ENCODE peak calls at places on chromosomes 7 and 10, in five cellular contexts. L, H, G, E and V are unnamed samples.

GRCh38 chr7:102024769-102025391 is 207.5 kb downstream of the CUX1 start:
- DNase-seq in L (no peak), H (no peak), G (no peak), E (no peak), V (no peak)

GRCh38 chr7:24821045-24821853 is 64.0 kb upstream of the GSDME start:
- DNase-seq in L (peak), H (no peak), G (peak), E (peak), V (peak)

GRCh38 chr7:138239244-138239643 is 163.0 kb downstream of the AKR1D1 start:
- DNase-seq in L (no peak), H (no peak), G (no peak), E (no peak), V (no peak)

GRCh38 chr10:11831520-11831951 is 8.4 kb downstream of the PROSER2 start:
- DNase-seq in L (no peak), H (no peak), G (no peak), E (no peak), V (no peak)

GRCh38 chr7:36440880-36441279 is 51.2 kb downstream of the ANLN start:
- DNase-seq in L (peak), H (no peak), G (peak), E (no peak), V (no peak)

GRCh38 chr7:100590077-100590737 is 4.1 kb downstream of the FBXO24 start:
- DNase-seq in L (no peak), H (no peak), G (no peak), E (no peak), V (no peak)

GRCh38 chr10:132455441-132455971 is 58.5 kb downstream of the PWWP2B start:
- DNase-seq in L (no peak), H (peak), G (no peak), E (no peak), V (no peak)

GRCh38 chr7:14207154-14207553 is 217.7 kb upstream of the ETV1 start:
- DNase-seq in L (no peak), H (no peak), G (no peak), E (no peak), V (no peak)

GRCh38 chr7:43764807-43765491 is 6.5 kb downstream of the BLVRA start:
- DNase-seq in L (no peak), H (no peak), G (no peak), E (no peak), V (no peak)

GRCh38 chr7:41448104-41448503 is 254.8 kb downstream of the INHBA start:
- DNase-seq in L (no peak), H (no peak), G (no peak), E (no peak), V (no peak)

GRCh38 chr7:24197852-24198251 is 86.1 kb upstream of the NPY start:
- DNase-seq in L (no peak), H (no peak), G (no peak), E (no peak), V (no peak)

GRCh38 chr7:155356323-155357105 is 58.8 kb downstream of the INSIG1 start:
- DNase-seq in L (peak), H (no peak), G (peak), E (no peak), V (no peak)

GRCh38 chr7:108611268-108611667 is 41.6 kb downstream of the DNAJB9 start:
- DNase-seq in L (no peak), H (no peak), G (no peak), E (no peak), V (no peak)

GRCh38 chr7:66281678-66282593 is 76.8 kb downstream of the TPST1 start:
- DNase-seq in L (peak), H (no peak), G (peak), E (no peak), V (no peak)

GRCh38 chr10:113199459-113199858 is 249.4 kb downstream of the TCF7L2 start:
- DNase-seq in L (no peak), H (no peak), G (no peak), E (no peak), V (no peak)

GRCh38 chr10:47406870-47407648 is 23.0 kb upstream of the ZNF488 start:
- DNase-seq in L (peak), H (no peak), G (peak), E (no peak), V (peak)

GRCh38 chr10:105785721-105786120 is 1144.6 kb downstream of the SORCS3 start:
- DNase-seq in L (no peak), H (no peak), G (no peak), E (no peak), V (no peak)

GRCh38 chr7:29035044-29035740 is 77.1 kb upstream of the TRIL start:
- DNase-seq in L (peak), H (no peak), G (peak), E (no peak), V (no peak)

GRCh38 chr7:31782411-31782991 is 95.5 kb downstream of the PPP1R17 start:
- DNase-seq in L (peak), H (no peak), G (peak), E (peak), V (no peak)

GRCh38 chr7:132577206-132578049 is 1.2 kb upstream of the PLXNA4 start:
- DNase-seq in L (peak), H (peak), G (peak), E (no peak), V (no peak)

GRCh38 chr7:77867208-77867915 is 68.8 kb downstream of the PHTF2 start:
- DNase-seq in L (peak), H (no peak), G (no peak), E (no peak), V (no peak)

GRCh38 chr10:35640474-35640873 is 1.6 kb downstream of the FZD8 start:
- DNase-seq in L (peak), H (peak), G (peak), E (peak), V (no peak)

GRCh38 chr10:111872591-111872990 is 311.0 kb downstream of the GPAM start:
- DNase-seq in L (no peak), H (no peak), G (no peak), E (no peak), V (no peak)

GRCh38 chr7:101924171-101924570 is 106.7 kb downstream of the CUX1 start:
- DNase-seq in L (peak), H (peak), G (no peak), E (no peak), V (no peak)

GRCh38 chr7:133672866-133673265 is 420.0 kb downstream of the EXOC4 start:
- DNase-seq in L (no peak), H (no peak), G (no peak), E (no peak), V (no peak)

GRCh38 chr10:85790155-85790789 is 576.3 kb downstream of the GRID1 start:
- DNase-seq in L (no peak), H (no peak), G (no peak), E (no peak), V (no peak)

GRCh38 chr7:136523581-136523980 is 344.9 kb upstream of the CHRM2 start:
- DNase-seq in L (no peak), H (no peak), G (no peak), E (no peak), V (no peak)

GRCh38 chr10:124665558-124665957 is 78.6 kb downstream of the FAM53B start:
- DNase-seq in L (no peak), H (no peak), G (no peak), E (no peak), V (no peak)

GRCh38 chr7:120869700-120870099 is 11.8 kb upstream of the TSPAN12 start:
- DNase-seq in L (no peak), H (no peak), G (no peak), E (no peak), V (no peak)

GRCh38 chr10:13528875-13529713 is at the start of gene BEND7:
- DNase-seq in L (peak), H (peak), G (peak), E (no peak), V (no peak)

GRCh38 chr7:71793251-71793650 is 618.9 kb downstream of the CALN1 start:
- DNase-seq in L (no peak), H (no peak), G (no peak), E (no peak), V (no peak)

GRCh38 chr7:71795373-71795772 is 616.8 kb downstream of the CALN1 start:
- DNase-seq in L (no peak), H (no peak), G (no peak), E (no peak), V (no peak)
- H3K27ac ChIP-seq in L (no peak), H (no peak), G (no peak), E (no peak), V (no peak)

GRCh38 chr10:95644935-95645334 is 11.6 kb downstream of the ALDH18A1 start:
- DNase-seq in L (no peak), H (no peak), G (no peak), E (no peak), V (no peak)
- H3K4me3 ChIP-seq in L (no peak), H (no peak), G (no peak), E (no peak), V (no peak)

GRCh38 chr10:79552143-79552542 is 8.1 kb downstream of the SFTPA2 start:
- DNase-seq in L (no peak), H (no peak), G (no peak), E (no peak), V (no peak)

GRCh38 chr10:79559726-79560125 is 481 bp downstream of the SFTPA2 start:
- DNase-seq in L (no peak), H (no peak), G (no peak), E (no peak), V (no peak)

GRCh38 chr10:79560160-79560709 is at the start of gene SFTPA2:
- DNase-seq in L (no peak), H (no peak), G (no peak), E (no peak), V (no peak)

GRCh38 chr10:79555910-79556309 is 4.3 kb downstream of the SFTPA2 start:
- DNase-seq in L (no peak), H (no peak), G (no peak), E (no peak), V (no peak)

GRCh38 chr10:79555354-79555753 is 4.9 kb downstream of the SFTPA2 start:
- DNase-seq in L (no peak), H (no peak), G (no peak), E (no peak), V (no peak)
- H3K27ac ChIP-seq in L (no peak), H (no peak), G (no peak), E (no peak), V (no peak)

DNA sequence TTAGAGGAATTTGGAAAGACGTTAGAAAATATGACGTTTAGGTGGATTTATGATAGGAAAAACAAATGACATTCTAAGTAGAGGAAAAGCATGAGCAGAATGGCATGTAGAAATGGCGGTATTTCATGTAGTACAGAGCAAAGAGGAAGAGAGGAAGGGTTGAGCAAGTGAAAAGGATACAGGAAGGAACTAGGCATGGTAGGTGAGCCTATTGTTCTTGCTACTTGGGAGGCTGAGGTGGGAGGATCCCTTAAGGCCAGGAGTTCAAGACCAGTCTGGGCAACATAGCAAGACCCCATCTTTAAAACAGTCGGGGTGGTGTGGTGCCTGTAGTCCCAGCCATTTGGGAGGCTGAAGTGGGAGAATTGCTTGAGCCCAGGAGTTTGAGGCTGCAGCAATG is 1.2 kb downstream of the GTPBP10 start:
- DNase-seq in L (no peak), H (no peak), G (no peak), E (peak), V (no peak)
- H3K4me3 ChIP-seq in L (peak), H (no peak), G (peak), E (peak), V (peak)

GRCh38 chr7:2518737-2519118 is 846 bp upstream of the LFNG start:
- DNase-seq in L (no peak), H (no peak), G (no peak), E (no peak), V (no peak)

GRCh38 chr7:2519119-2519930 is at the start of gene LFNG:
- DNase-seq in L (peak), H (peak), G (peak), E (peak), V (peak)

GRCh38 chr7:2517678-2518077 is 1.9 kb upstream of the LFNG start:
- DNase-seq in L (no peak), H (no peak), G (peak), E (no peak), V (no peak)

GRCh38 chr7:2517004-2517403 is 2.6 kb upstream of the LFNG start:
- DNase-seq in L (no peak), H (no peak), G (peak), E (no peak), V (no peak)

GRCh38 chr7:2518101-2518500 is 1.5 kb upstream of the LFNG start:
- DNase-seq in L (no peak), H (no peak), G (no peak), E (no peak), V (peak)
- H3K27ac ChIP-seq in L (no peak), H (no peak), G (peak), E (no peak), V (no peak)

DNA sequence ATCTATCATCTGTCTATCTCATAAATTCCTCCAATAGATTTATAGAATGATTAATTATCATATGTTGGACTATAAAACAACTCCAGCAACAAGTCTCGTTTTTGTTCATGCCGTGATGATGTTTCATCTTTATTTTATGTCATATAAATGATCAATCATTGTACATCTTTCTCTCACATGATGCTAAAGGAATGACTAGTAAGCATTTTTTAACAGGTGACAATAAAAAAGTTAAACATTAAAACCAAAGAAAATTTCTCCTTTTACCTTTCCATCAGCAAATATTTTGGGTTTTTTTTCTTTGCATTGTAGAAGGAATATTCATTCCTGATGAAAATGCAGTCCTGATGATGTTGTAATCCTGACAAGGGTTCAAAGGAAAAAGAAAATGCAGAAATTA is 41.4 kb downstream of the AKR1C3 start:
- DNase-seq in L (no peak), H (no peak), G (no peak), E (no peak), V (no peak)
- H3K4me3 ChIP-seq in L (no peak), H (no peak), G (no peak), E (no peak), V (no peak)

DNA sequence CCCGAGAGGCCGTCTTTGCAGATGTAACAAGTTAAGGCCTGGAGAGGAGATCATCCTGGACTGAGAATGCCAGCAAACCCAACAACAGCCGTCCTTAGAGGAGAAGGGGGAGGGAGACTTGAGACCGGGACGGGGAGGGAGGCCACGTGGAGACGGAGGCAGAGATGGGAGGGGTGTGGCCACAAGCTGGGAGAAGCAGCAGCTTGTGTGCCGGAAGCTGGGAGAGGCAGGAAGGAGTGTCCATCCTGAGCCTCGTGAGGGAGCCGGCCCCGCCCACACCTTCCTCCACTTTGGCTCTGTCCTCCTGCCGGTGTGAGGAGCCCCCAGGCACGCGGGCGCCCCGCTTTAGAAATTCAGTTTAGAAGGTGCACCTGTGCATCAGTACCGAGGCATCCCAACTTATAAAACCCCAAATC is 95.7 kb downstream of the DNAJB6 start:
- DNase-seq in L (no peak), H (no peak), G (peak), E (no peak), V (no peak)
- H3K27ac ChIP-seq in L (no peak), H (no peak), G (no peak), E (no peak), V (no peak)

DNA sequence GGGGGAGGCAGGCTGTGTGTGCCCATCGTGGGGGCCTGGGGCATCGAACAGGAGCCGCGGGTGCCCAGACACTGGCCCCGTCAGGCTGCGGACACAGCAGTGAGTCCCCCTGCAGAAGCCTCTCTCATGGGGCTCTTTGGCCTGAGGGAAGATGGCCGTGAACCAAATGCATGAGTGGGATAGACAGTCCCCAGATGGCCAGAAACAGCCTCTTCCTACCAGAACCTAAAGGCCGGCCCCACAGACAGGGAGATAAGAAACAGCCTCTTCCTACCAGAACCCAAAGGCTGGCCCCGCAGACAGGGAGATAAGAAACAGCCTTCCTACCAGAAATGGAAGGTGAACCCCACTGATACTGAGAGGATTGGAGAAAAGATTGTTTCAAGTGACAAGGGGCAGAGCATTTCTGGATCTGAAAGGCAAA is 16.6 kb downstream of the IDI2 start:
- DNase-seq in L (no peak), H (no peak), G (no peak), E (no peak), V (no peak)
- H3K4me3 ChIP-seq in L (no peak), H (no peak), G (no peak), E (no peak), V (no peak)

GRCh38 chr7:79051915-79052314 is 401.6 kb downstream of the MAGI2 start:
- DNase-seq in L (no peak), H (no peak), G (no peak), E (no peak), V (no peak)
- H3K27ac ChIP-seq in L (no peak), H (no peak), G (no peak), E (no peak), V (no peak)